ENCODE peak calls at places on chromosomes 2 and 18, in seven cellular contexts. One of them, this sample, is unnamed.

GRCh38 chr2:46462936-46463335 is 16.4 kb upstream of the TMEM247 start:
- DNase-seq in epithelial cell of prostate: no peak
- DNase-seq in ELR: no peak
- DNase-seq in EH: peak
- DNase-seq in ELF-1: no peak
- DNase-seq in C1 segment of cervical spinal cord: no peak
- DNase-seq in left ventricle myocardium superior: no peak
- DNase-seq in this sample: no peak

GRCh38 chr2:152175012-152175367 is 573 bp downstream of the STAM2 start:
- DNase-seq in EH: no peak
- DNase-seq in ELR: no peak
- DNase-seq in C1 segment of cervical spinal cord: no peak
- DNase-seq in ELF-1: no peak
- DNase-seq in left ventricle myocardium superior: no peak
- DNase-seq in epithelial cell of prostate: no peak
- DNase-seq in this sample: no peak

GRCh38 chr2:132582360-132582759 is 87.6 kb downstream of the LYPD1 start:
- DNase-seq in EH: no peak
- DNase-seq in epithelial cell of prostate: no peak
- DNase-seq in left ventricle myocardium superior: no peak
- DNase-seq in ELF-1: no peak
- DNase-seq in C1 segment of cervical spinal cord: no peak
- DNase-seq in ELR: no peak
- DNase-seq in this sample: no peak

GRCh38 chr2:120606280-120606679 is 129.4 kb upstream of the GLI2 start:
- DNase-seq in EH: no peak
- DNase-seq in C1 segment of cervical spinal cord: no peak
- DNase-seq in ELR: no peak
- DNase-seq in epithelial cell of prostate: no peak
- DNase-seq in ELF-1: no peak
- DNase-seq in left ventricle myocardium superior: no peak
- DNase-seq in this sample: no peak

GRCh38 chr2:182447163-182447562 is 20.3 kb upstream of the PDE1A start:
- DNase-seq in ELR: no peak
- DNase-seq in left ventricle myocardium superior: no peak
- DNase-seq in epithelial cell of prostate: no peak
- DNase-seq in ELF-1: no peak
- DNase-seq in EH: no peak
- DNase-seq in C1 segment of cervical spinal cord: no peak
- DNase-seq in this sample: no peak

GRCh38 chr2:225893151-225893550 is 493.6 kb downstream of the NYAP2 start:
- DNase-seq in ELF-1: no peak
- DNase-seq in ELR: no peak
- DNase-seq in EH: peak
- DNase-seq in left ventricle myocardium superior: no peak
- DNase-seq in C1 segment of cervical spinal cord: no peak
- DNase-seq in epithelial cell of prostate: no peak
- DNase-seq in this sample: no peak

GRCh38 chr2:45992021-45992745 is 305.0 kb upstream of the EPAS1 start:
- DNase-seq in C1 segment of cervical spinal cord: no peak
- DNase-seq in ELF-1: no peak
- DNase-seq in epithelial cell of prostate: peak
- DNase-seq in EH: peak
- DNase-seq in left ventricle myocardium superior: no peak
- DNase-seq in ELR: peak
- DNase-seq in this sample: no peak

GRCh38 chr2:201235865-201236811 is 24.2 kb upstream of the CASP8 start:
- DNase-seq in left ventricle myocardium superior: peak
- DNase-seq in EH: peak
- DNase-seq in epithelial cell of prostate: no peak
- DNase-seq in C1 segment of cervical spinal cord: no peak
- DNase-seq in ELF-1: peak
- DNase-seq in ELR: peak
- DNase-seq in this sample: no peak

GRCh38 chr2:106130251-106130998 is 63.7 kb downstream of the UXS1 start:
- DNase-seq in left ventricle myocardium superior: no peak
- DNase-seq in ELF-1: peak
- DNase-seq in ELR: no peak
- DNase-seq in epithelial cell of prostate: no peak
- DNase-seq in C1 segment of cervical spinal cord: no peak
- DNase-seq in EH: no peak
- DNase-seq in this sample: no peak

GRCh38 chr2:70143314-70144150 is 47.3 kb downstream of the C2orf42 start:
- DNase-seq in C1 segment of cervical spinal cord: peak
- DNase-seq in epithelial cell of prostate: no peak
- DNase-seq in ELR: peak
- DNase-seq in ELF-1: peak
- DNase-seq in EH: peak
- DNase-seq in left ventricle myocardium superior: peak
- DNase-seq in this sample: no peak

GRCh38 chr18:24212939-24213338 is 74.1 kb downstream of the CABYR start:
- DNase-seq in left ventricle myocardium superior: no peak
- DNase-seq in ELR: peak
- DNase-seq in EH: peak
- DNase-seq in C1 segment of cervical spinal cord: no peak
- DNase-seq in ELF-1: no peak
- DNase-seq in epithelial cell of prostate: peak
- DNase-seq in this sample: no peak

GRCh38 chr2:162127422-162127821 is 24.6 kb downstream of the GCG start:
- DNase-seq in ELR: no peak
- DNase-seq in ELF-1: no peak
- DNase-seq in EH: peak
- DNase-seq in epithelial cell of prostate: no peak
- DNase-seq in C1 segment of cervical spinal cord: no peak
- DNase-seq in left ventricle myocardium superior: no peak
- DNase-seq in this sample: no peak

GRCh38 chr2:147345246-147345645 is 499.6 kb upstream of the ACVR2A start:
- DNase-seq in C1 segment of cervical spinal cord: no peak
- DNase-seq in ELR: peak
- DNase-seq in ELF-1: no peak
- DNase-seq in epithelial cell of prostate: peak
- DNase-seq in EH: peak
- DNase-seq in left ventricle myocardium superior: no peak
- DNase-seq in this sample: no peak

GRCh38 chr2:238136820-238137537 is 1.5 kb upstream of the KLHL30 start:
- DNase-seq in ELR: peak
- DNase-seq in epithelial cell of prostate: peak
- DNase-seq in C1 segment of cervical spinal cord: no peak
- DNase-seq in left ventricle myocardium superior: peak
- DNase-seq in EH: peak
- DNase-seq in ELF-1: peak
- DNase-seq in this sample: no peak

GRCh38 chr2:171161425-171162289 is 964 bp upstream of the TLK1 start:
- DNase-seq in C1 segment of cervical spinal cord: no peak
- DNase-seq in ELR: no peak
- DNase-seq in left ventricle myocardium superior: no peak
- DNase-seq in EH: no peak
- DNase-seq in epithelial cell of prostate: no peak
- DNase-seq in ELF-1: no peak
- DNase-seq in this sample: no peak

GRCh38 chr2:46954951-46955571 is 39.5 kb upstream of the MCFD2 start:
- DNase-seq in ELR: peak
- DNase-seq in left ventricle myocardium superior: peak
- DNase-seq in EH: peak
- DNase-seq in C1 segment of cervical spinal cord: no peak
- DNase-seq in ELF-1: peak
- DNase-seq in epithelial cell of prostate: no peak
- DNase-seq in this sample: no peak

GRCh38 chr2:9234680-9235387 is 28.2 kb downstream of the ASAP2 start:
- DNase-seq in ELF-1: peak
- DNase-seq in EH: peak
- DNase-seq in epithelial cell of prostate: peak
- DNase-seq in left ventricle myocardium superior: no peak
- DNase-seq in ELR: peak
- DNase-seq in C1 segment of cervical spinal cord: no peak
- DNase-seq in this sample: no peak

GRCh38 chr18:5122270-5122669 is 74.8 kb downstream of the AKAIN1 start:
- DNase-seq in EH: no peak
- DNase-seq in C1 segment of cervical spinal cord: no peak
- DNase-seq in ELF-1: peak
- DNase-seq in left ventricle myocardium superior: no peak
- DNase-seq in epithelial cell of prostate: no peak
- DNase-seq in ELR: no peak
- DNase-seq in this sample: no peak

GRCh38 chr2:234025475-234025874 is 25.0 kb upstream of the SPP2 start:
- DNase-seq in EH: no peak
- DNase-seq in epithelial cell of prostate: no peak
- DNase-seq in left ventricle myocardium superior: no peak
- DNase-seq in ELF-1: no peak
- DNase-seq in C1 segment of cervical spinal cord: no peak
- DNase-seq in ELR: peak
- DNase-seq in this sample: no peak

GRCh38 chr2:238063414-238064189 is 2.8 kb downstream of the SCLY start:
- DNase-seq in ELF-1: peak
- DNase-seq in EH: no peak
- DNase-seq in ELR: no peak
- DNase-seq in epithelial cell of prostate: no peak
- DNase-seq in left ventricle myocardium superior: no peak
- DNase-seq in C1 segment of cervical spinal cord: no peak
- DNase-seq in this sample: no peak

GRCh38 chr2:207141381-207141780 is 24.4 kb downstream of the KLF7 start:
- DNase-seq in epithelial cell of prostate: no peak
- DNase-seq in ELF-1: no peak
- DNase-seq in ELR: no peak
- DNase-seq in left ventricle myocardium superior: no peak
- DNase-seq in EH: no peak
- DNase-seq in C1 segment of cervical spinal cord: no peak
- DNase-seq in this sample: no peak

GRCh38 chr18:46273861-46274260 is 169.7 kb downstream of the HAUS1 start:
- DNase-seq in left ventricle myocardium superior: no peak
- DNase-seq in C1 segment of cervical spinal cord: no peak
- DNase-seq in epithelial cell of prostate: no peak
- DNase-seq in EH: no peak
- DNase-seq in ELR: no peak
- DNase-seq in ELF-1: peak
- DNase-seq in this sample: no peak

GRCh38 chr2:216370961-216371633 is 1.2 kb downstream of the MARCHF4 start:
- DNase-seq in ELF-1: peak
- DNase-seq in left ventricle myocardium superior: no peak
- DNase-seq in EH: peak
- DNase-seq in epithelial cell of prostate: no peak
- DNase-seq in C1 segment of cervical spinal cord: no peak
- DNase-seq in ELR: peak
- DNase-seq in this sample: no peak

GRCh38 chr2:111633643-111634042 is 250.3 kb downstream of the ANAPC1 start:
- DNase-seq in ELR: no peak
- DNase-seq in C1 segment of cervical spinal cord: no peak
- DNase-seq in epithelial cell of prostate: no peak
- DNase-seq in left ventricle myocardium superior: no peak
- DNase-seq in EH: no peak
- DNase-seq in ELF-1: no peak
- DNase-seq in this sample: no peak

GRCh38 chr2:219296631-219297391 is 12.4 kb downstream of the PTPRN start:
- DNase-seq in ELR: no peak
- DNase-seq in epithelial cell of prostate: no peak
- DNase-seq in left ventricle myocardium superior: no peak
- DNase-seq in C1 segment of cervical spinal cord: no peak
- DNase-seq in ELF-1: no peak
- DNase-seq in EH: no peak
- DNase-seq in this sample: no peak

GRCh38 chr2:216082805-216083204 is 1.1 kb downstream of the TMEM169 start:
- DNase-seq in ELR: no peak
- DNase-seq in C1 segment of cervical spinal cord: no peak
- DNase-seq in epithelial cell of prostate: no peak
- DNase-seq in left ventricle myocardium superior: no peak
- DNase-seq in ELF-1: peak
- DNase-seq in EH: no peak
- DNase-seq in this sample: no peak

GRCh38 chr2:172456002-172456401 is 28.6 kb downstream of the ITGA6 start:
- DNase-seq in EH: no peak
- DNase-seq in C1 segment of cervical spinal cord: no peak
- DNase-seq in left ventricle myocardium superior: no peak
- DNase-seq in ELF-1: peak
- DNase-seq in epithelial cell of prostate: no peak
- DNase-seq in ELR: peak
- DNase-seq in this sample: no peak

GRCh38 chr18:58280159-58280540 is 236.1 kb downstream of the NEDD4L start:
- DNase-seq in ELF-1: no peak
- DNase-seq in C1 segment of cervical spinal cord: no peak
- DNase-seq in EH: no peak
- DNase-seq in left ventricle myocardium superior: no peak
- DNase-seq in ELR: no peak
- DNase-seq in epithelial cell of prostate: no peak
- DNase-seq in this sample: no peak

GRCh38 chr2:127219716-127220090 is 396 bp downstream of the CYP27C1 start:
- DNase-seq in EH: no peak
- DNase-seq in ELR: peak
- DNase-seq in ELF-1: no peak
- DNase-seq in C1 segment of cervical spinal cord: no peak
- DNase-seq in epithelial cell of prostate: no peak
- DNase-seq in left ventricle myocardium superior: no peak
- DNase-seq in this sample: no peak

GRCh38 chr2:140654565-140654964 is 1476.3 kb downstream of the LRP1B start:
- DNase-seq in EH: no peak
- DNase-seq in ELF-1: no peak
- DNase-seq in C1 segment of cervical spinal cord: no peak
- DNase-seq in epithelial cell of prostate: no peak
- DNase-seq in ELR: no peak
- DNase-seq in left ventricle myocardium superior: no peak
- DNase-seq in this sample: no peak

GRCh38 chr2:174985624-174986023 is 19.6 kb downstream of the CHN1 start:
- DNase-seq in left ventricle myocardium superior: no peak
- DNase-seq in EH: peak
- DNase-seq in ELR: peak
- DNase-seq in C1 segment of cervical spinal cord: no peak
- DNase-seq in ELF-1: no peak
- DNase-seq in epithelial cell of prostate: no peak
- DNase-seq in this sample: no peak

GRCh38 chr2:64467463-64467843 is 13.5 kb downstream of the LGALSL start:
- DNase-seq in epithelial cell of prostate: no peak
- DNase-seq in ELR: no peak
- DNase-seq in C1 segment of cervical spinal cord: peak
- DNase-seq in EH: no peak
- DNase-seq in left ventricle myocardium superior: peak
- DNase-seq in ELF-1: no peak
- DNase-seq in this sample: no peak

GRCh38 chr2:59266453-59266852 is 1025.3 kb upstream of the FANCL start:
- DNase-seq in epithelial cell of prostate: no peak
- DNase-seq in EH: no peak
- DNase-seq in ELR: no peak
- DNase-seq in ELF-1: no peak
- DNase-seq in left ventricle myocardium superior: no peak
- DNase-seq in C1 segment of cervical spinal cord: no peak
- DNase-seq in this sample: no peak

This sample was measured in caudate nucleus.